ENCODE peak calls at places on chromosomes 13 and 19, in six cellular contexts. Y, K, Z, R, T and F are unnamed samples.

GRCh38 chr19:2867025-2867991 is at the start of gene ZNF556:
- DNase-seq in Z (no peak), R (no peak), T (peak; percentile 99), Y (peak; percentile 98), K (peak; percentile 19), F (peak; percentile 100)

GRCh38 chr13:111472559-111473460 is 152.4 kb downstream of the TEX29 start:
- DNase-seq in Z (no peak), Y (no peak), K (no peak), R (no peak), T (no peak), F (no peak)

GRCh38 chr13:92994056-92994455 is 232.6 kb upstream of the GPC6 start:
- DNase-seq in K (no peak), R (no peak), Z (no peak), T (peak; percentile 77), Y (no peak), F (no peak)

GRCh38 chr13:45121421-45121820 is 1.1 kb downstream of the GTF2F2 start:
- DNase-seq in Y (no peak), T (peak; percentile 52), K (peak; percentile 12), Z (no peak), R (peak; percentile 52), F (peak; percentile 35)

GRCh38 chr13:48892311-48892710 is 83.4 kb upstream of the FNDC3A start:
- DNase-seq in K (peak; percentile 69), Y (peak; percentile 43), Z (no peak), R (no peak), T (peak; percentile 95), F (peak; percentile 52)

GRCh38 chr13:60229708-60230272 is 66.1 kb upstream of the DIAPH3 start:
- DNase-seq in T (no peak), Z (no peak), Y (no peak), R (no peak), K (no peak), F (no peak)

GRCh38 chr19:3450796-3451411 is 29.4 kb downstream of the SMIM24 start:
- DNase-seq in Y (peak; percentile 30), T (peak; percentile 98), K (peak; percentile 98), Z (no peak), R (no peak), F (peak; percentile 95)

GRCh38 chr19:16378291-16378889 is 53.8 kb downstream of the KLF2 start:
- DNase-seq in R (no peak), K (no peak), Y (no peak), Z (no peak), T (no peak), F (no peak)

GRCh38 chr19:10417598-10418280 is 2.6 kb upstream of the PDE4A start:
- DNase-seq in K (no peak), R (peak; percentile 14), T (no peak), Y (peak; percentile 63), Z (no peak), F (no peak)

GRCh38 chr19:48806518-48806817 is 4.4 kb downstream of the BCAT2 start:
- DNase-seq in Z (peak; percentile 39), K (no peak), R (peak; percentile 34), T (no peak), Y (peak; percentile 71), F (peak; percentile 34)

GRCh38 chr13:95624020-95624419 is 20.5 kb downstream of the DZIP1 start:
- DNase-seq in Y (peak; percentile 54), T (no peak), Z (no peak), K (peak; percentile 52), R (peak; percentile 73), F (peak; percentile 42)

GRCh38 chr13:76723551-76724232 is 162.5 kb downstream of the KCTD12 start:
- DNase-seq in Y (no peak), Z (no peak), R (no peak), T (peak; percentile 96), K (no peak), F (peak; percentile 90)

GRCh38 chr19:13163609-13164364 is 13.6 kb downstream of the IER2 start:
- DNase-seq in Y (peak; percentile 84), R (peak; percentile 87), K (peak; percentile 94), Z (peak; percentile 44), T (peak; percentile 85), F (peak; percentile 83)